ENCODE peak calls at places on chromosomes 2 and 18, in five cellular contexts. Q is thyroid gland, Z is gastrocnemius medialis, N is cardiac muscle cell, L is HepG2. H is an unnamed sample.

GRCh38 chr18:48545690-48546365 is 7.0 kb downstream of the CTIF start:
- DNase-seq in Q (no peak), L (no peak), Z (peak; percentile 23), N (peak; percentile 73), H (peak; percentile 56)

GRCh38 chr2:50556934-50557575 is 474.9 kb downstream of the NRXN1 start:
- DNase-seq in N (peak; percentile 84), L (no peak), Q (no peak), Z (no peak), H (no peak)

GRCh38 chr2:96524482-96525210 is 11.9 kb upstream of the ARID5A start:
- DNase-seq in N (no peak), L (no peak), Z (no peak), Q (no peak), H (no peak)

GRCh38 chr2:4391013-4391412 is 687.6 kb downstream of the DCDC2C start:
- DNase-seq in N (no peak), L (no peak), Q (no peak), Z (no peak), H (no peak)

GRCh38 chr2:201860541-201861154 is 54.3 kb downstream of the CDK15 start:
- DNase-seq in N (peak; percentile 86), Z (peak; percentile 9), L (peak; percentile 69), Q (peak; percentile 28), H (peak; percentile 68)

GRCh38 chr2:223532161-223532560 is 70.0 kb downstream of the SCG2 start:
- DNase-seq in N (no peak), Q (no peak), Z (no peak), L (no peak), H (no peak)

GRCh38 chr2:236579746-236580315 is 10.2 kb downstream of the ACKR3 start:
- DNase-seq in L (no peak), Z (no peak), N (no peak), Q (no peak), H (no peak)

GRCh38 chr2:19408592-19408991 is 50.2 kb upstream of the OSR1 start:
- DNase-seq in L (peak; percentile 24), Z (no peak), Q (no peak), N (peak; percentile 80), H (no peak)

GRCh38 chr2:157172239-157172638 is 85.3 kb upstream of the GALNT5 start:
- DNase-seq in Q (no peak), N (no peak), L (no peak), Z (no peak), H (no peak)

DNA sequence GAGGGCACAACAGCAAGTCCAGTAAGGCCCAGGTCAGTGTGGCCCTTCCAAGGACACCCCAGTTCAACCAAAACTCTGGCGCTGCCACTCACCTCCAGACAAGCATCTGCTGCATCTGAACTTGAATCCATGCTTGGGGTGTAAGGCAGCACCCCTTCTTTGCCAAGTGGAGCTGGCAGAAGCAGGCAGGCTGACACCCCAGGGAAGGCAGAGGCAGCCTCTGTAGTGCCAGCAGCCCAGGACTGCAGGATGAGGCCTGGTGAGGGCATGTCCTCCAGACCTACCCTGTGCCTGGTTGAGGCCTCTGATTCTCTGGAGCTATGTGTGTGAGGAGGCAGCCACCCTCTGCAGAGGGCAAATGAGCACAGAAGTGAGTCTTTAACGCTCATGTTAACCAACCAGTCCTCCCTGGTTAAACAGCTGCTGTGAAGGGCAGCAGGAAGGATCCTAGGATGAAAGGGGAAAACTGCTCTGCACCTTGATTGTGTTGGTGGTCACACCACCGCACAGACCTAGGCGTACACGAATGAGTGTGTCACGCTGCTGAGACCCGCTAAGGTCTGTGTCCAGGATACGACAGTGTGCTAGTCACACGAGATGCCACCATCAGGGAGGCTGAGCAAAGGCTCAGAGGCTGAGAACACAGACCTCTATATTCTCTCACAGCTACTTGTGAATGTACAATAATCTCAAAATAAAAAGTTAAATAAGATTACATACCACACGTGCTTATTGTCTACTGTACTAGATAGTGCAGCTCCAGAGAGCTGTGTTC is 2.2 kb downstream of the PARD6G start:
- DNase-seq in Z (no peak), L (no peak), Q (no peak), N (no peak), H (peak; percentile 13)
- H3K27ac ChIP-seq in Z (no peak overlapping the region), L (no peak overlapping the region), Q (peak overlapping the region; percentile 81), N (no peak overlapping the region), H (no peak overlapping the region)

DNA sequence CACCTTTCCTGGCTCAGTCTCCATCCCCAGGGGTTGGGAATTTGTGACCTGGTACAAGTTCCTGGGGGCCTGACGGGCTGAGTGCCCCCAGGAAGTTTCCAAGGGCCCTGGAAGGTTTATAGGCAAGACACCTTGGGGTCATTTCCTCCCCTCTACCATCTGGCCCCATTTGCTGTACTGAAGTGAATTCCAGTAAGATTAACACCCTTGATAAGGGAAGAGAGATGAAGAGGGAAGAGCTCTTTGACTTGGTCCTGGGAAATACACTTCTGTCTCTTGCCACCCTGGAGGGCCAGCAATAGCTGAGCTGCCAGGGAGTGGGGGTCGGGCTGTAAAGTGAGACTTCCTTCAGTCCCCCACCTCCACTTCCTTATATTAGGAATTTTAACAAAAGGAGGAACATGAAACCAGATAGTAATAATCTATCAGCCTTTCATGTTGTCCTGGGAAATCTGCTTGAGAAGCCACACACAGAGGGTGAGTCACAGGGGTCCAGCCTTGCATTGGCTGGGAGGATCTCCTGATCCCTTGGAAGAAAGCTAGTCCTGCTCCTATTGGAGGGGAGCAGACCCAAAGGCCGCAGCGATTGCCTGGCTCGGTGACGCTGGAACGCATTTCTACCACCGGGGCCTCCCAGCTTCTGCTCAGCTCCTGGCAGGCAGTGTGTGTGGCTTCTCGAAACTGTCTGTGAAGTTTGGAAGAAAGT is 87.4 kb downstream of the ACAA2 start:
- DNase-seq in Z (peak; percentile 25), Q (peak; percentile 25), N (peak; percentile 99), L (peak; percentile 13), H (peak; percentile 60)
- TF ChIP-seq CTCF in Z (no peak), Q (no peak), N (peak; percentile 20), L (no peak), H (no peak)

GRCh38 chr18:34493566-34494358 is 216.3 kb upstream of the DTNA start:
- DNase-seq in Z (peak; percentile 27), N (peak; percentile 10), Q (peak; percentile 81), L (peak; percentile 14), H (peak; percentile 53)

GRCh38 chr18:34491719-34492118 is 218.4 kb upstream of the DTNA start:
- DNase-seq in L (no peak), Q (no peak), Z (no peak), N (no peak), H (no peak)

GRCh38 chr18:34493099-34493544 is 217.0 kb upstream of the DTNA start:
- DNase-seq in N (peak; percentile 71), Q (peak; percentile 93), L (peak; percentile 72), Z (peak; percentile 63), H (peak; percentile 90)

GRCh38 chr18:34494359-34494696 is 215.8 kb upstream of the DTNA start:
- DNase-seq in L (peak; percentile 3), Z (no peak), N (no peak), Q (peak; percentile 47), H (peak; percentile 73)

GRCh38 chr18:34492652-34493051 is 217.4 kb upstream of the DTNA start:
- DNase-seq in N (no peak), Q (no peak), Z (no peak), L (peak; percentile 87), H (no peak)
- H3K4me3 ChIP-seq in N (peak overlapping the region; percentile 74), Q (no peak overlapping the region), Z (peak overlapping the region; percentile 70), L (peak overlapping the region; percentile 78), H (no peak overlapping the region)

DNA sequence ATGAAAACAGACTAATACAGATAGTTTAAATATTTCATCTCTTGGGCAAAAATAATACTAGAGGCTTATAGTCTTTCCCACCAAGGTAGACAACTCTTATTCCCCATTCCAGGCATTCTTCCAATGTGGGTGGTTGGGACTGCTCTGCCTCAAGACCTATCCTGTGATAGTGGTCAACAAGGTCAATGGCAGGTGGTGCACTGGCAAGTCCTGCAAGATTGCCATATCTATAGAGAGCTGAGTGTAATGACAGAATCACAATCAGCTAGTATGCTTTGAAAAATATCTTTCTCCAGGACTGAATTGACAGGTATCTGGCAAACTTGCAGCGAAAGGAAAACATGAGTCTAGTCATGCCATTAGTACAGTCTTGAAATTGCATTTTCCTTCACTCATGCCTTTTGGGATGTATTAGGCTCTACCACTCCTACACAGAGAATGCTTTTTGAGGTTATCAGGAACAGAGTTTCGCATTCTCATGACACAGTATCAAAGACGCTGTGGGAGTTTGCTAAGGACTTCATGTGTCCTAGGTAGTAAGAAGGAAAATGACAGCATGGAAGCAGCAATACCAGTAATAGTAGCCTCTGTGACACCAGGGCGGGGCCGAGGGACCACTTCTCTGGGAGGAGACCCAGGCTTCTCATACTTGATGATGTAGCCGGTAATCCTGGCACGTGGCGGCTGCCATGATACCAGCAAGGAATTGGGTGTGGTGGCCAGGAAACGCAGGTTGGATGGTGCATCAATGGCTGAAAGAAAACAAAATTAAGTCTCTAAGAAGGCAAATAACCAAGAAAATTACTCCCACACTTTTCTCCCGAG is 61.0 kb downstream of the FN1 start:
- DNase-seq in Z (no peak), N (no peak), Q (no peak), L (no peak), H (no peak)
- H3K27ac ChIP-seq in Z (no peak overlapping the region), N (no peak overlapping the region), Q (no peak overlapping the region), L (no peak overlapping the region), H (no peak overlapping the region)

GRCh38 chr2:189802396-189802912 is 18.2 kb downstream of the PMS1 start:
- DNase-seq in Z (no peak), N (no peak), L (no peak), Q (no peak), H (no peak)

GRCh38 chr2:189798312-189799029 is 14.2 kb downstream of the PMS1 start:
- DNase-seq in Z (no peak), N (peak; percentile 69), L (peak; percentile 24), Q (no peak), H (no peak)

GRCh38 chr2:189797902-189798301 is 13.7 kb downstream of the PMS1 start:
- DNase-seq in Q (no peak), Z (no peak), L (no peak), N (no peak), H (no peak)

GRCh38 chr2:189799531-189799930 is 15.3 kb downstream of the PMS1 start:
- DNase-seq in Q (no peak), L (no peak), N (peak; percentile 53), Z (no peak), H (no peak)

GRCh38 chr2:189799030-189799331 is 14.7 kb downstream of the PMS1 start:
- DNase-seq in Z (no peak), L (no peak), N (no peak), Q (no peak), H (no peak)
- TF ChIP-seq CTCF in Z (no peak), L (no peak), N (no peak), Q (no peak), H (no peak)

DNA sequence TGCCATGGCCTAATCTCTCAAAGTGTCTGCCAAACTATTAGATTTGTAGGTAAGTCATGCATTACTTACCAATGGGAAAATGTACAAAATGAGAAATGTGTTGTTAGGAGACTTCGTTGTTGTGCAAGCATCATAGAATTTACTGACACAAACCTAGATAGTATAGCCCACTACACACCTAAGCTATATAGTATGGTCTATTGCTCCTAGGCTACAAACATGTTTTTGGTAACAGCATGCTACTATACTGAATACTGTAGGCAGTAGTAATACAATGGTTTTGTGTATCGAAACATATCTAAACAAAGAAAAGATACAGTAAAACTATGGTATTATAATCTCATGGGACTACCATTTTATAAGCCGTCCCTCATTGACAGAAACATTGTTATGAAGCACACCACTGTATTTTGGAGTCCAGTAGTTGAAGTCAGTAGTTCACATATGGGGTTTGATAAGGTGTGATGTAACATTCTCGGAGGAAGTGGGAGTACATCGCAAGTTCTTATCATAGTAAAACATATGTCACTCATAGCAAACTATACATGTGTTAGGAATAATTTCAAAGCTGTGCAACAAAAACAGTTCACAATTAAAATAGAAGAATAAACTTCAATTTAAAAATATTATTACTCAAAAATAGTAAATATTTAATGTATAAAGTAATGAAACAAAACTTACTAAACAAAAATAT is 12.0 kb upstream of the GTF2A1L start:
- DNase-seq in Z (no peak), N (peak; percentile 46), Q (no peak), L (no peak), H (no peak)
- H3K4me3 ChIP-seq in Z (no peak overlapping the region), N (no peak overlapping the region), Q (no peak overlapping the region), L (no peak overlapping the region), H (no peak overlapping the region)